ENCODE peak calls at places on chromosomes 1 and 21, in six cellular contexts. D is OCI-LY7, Q is MCF 10A, R is AG04450, S is heart left ventricle, G is GM23338. T is an unnamed sample.

GRCh38 chr1:34272152-34272551 is 95.4 kb downstream of the C1orf94 start:
- DNase-seq in D (no peak), G (no peak), R (no peak), Q (no peak), S (no peak), T (no peak)

GRCh38 chr1:41433501-41433900 is 51.0 kb downstream of the EDN2 start:
- DNase-seq in G (no peak), S (no peak), Q (no peak), D (no peak), R (no peak), T (no peak)

GRCh38 chr21:27171704-27172103 is 204.8 kb upstream of the ADAMTS5 start:
- DNase-seq in R (no peak), D (no peak), Q (peak), G (no peak), S (no peak), T (peak)

GRCh38 chr1:11796036-11796828 is 9.5 kb downstream of the MTHFR start:
- DNase-seq in G (no peak), D (no peak), Q (no peak), R (no peak), S (peak), T (peak)

GRCh38 chr1:205255941-205256780 is 28.4 kb downstream of the TMCC2 start:
- DNase-seq in D (peak), G (peak), R (peak), Q (peak), S (peak), T (peak)

GRCh38 chr1:1081311-1082238 is 7.5 kb upstream of the RNF223 start:
- DNase-seq in D (no peak), Q (no peak), S (peak), R (no peak), G (peak), T (no peak)

GRCh38 chr21:34029724-34030528 is 43.5 kb upstream of the MRPS6 start:
- DNase-seq in R (peak), S (peak), D (peak), Q (peak), G (peak), T (peak)

GRCh38 chr1:207241164-207241934 is 80.1 kb upstream of the CD55 start:
- DNase-seq in S (no peak), Q (peak), G (peak), R (no peak), D (no peak), T (peak)

GRCh38 chr1:43563779-43564616 is 33.3 kb downstream of the PTPRF start:
- DNase-seq in G (peak), S (no peak), R (no peak), Q (no peak), D (no peak), T (peak)

GRCh38 chr1:219778793-219779369 is 149.5 kb downstream of the SLC30A10 start:
- DNase-seq in G (no peak), S (no peak), Q (no peak), R (no peak), D (no peak), T (peak)

GRCh38 chr1:229374485-229374884 is 31.6 kb upstream of the CCSAP start:
- DNase-seq in Q (no peak), S (no peak), G (no peak), R (no peak), D (no peak), T (no peak)

GRCh38 chr1:172473302-172473701 is 29.4 kb upstream of the PIGC start:
- DNase-seq in D (no peak), S (no peak), G (no peak), Q (no peak), R (no peak), T (no peak)

GRCh38 chr1:50658421-50659076 is 235.3 kb upstream of the DMRTA2 start:
- DNase-seq in R (no peak), Q (peak), S (no peak), D (no peak), G (no peak), T (peak)

GRCh38 chr1:59146651-59147358 is 150.1 kb upstream of the FGGY start:
- DNase-seq in R (no peak), G (peak), Q (no peak), D (no peak), S (peak), T (peak)

GRCh38 chr1:222087207-222087920 is 345.5 kb upstream of the DUSP10 start:
- DNase-seq in Q (no peak), G (no peak), R (no peak), S (no peak), D (no peak), T (peak)

GRCh38 chr21:14713109-14713508 is 167.0 kb upstream of the SAMSN1 start:
- DNase-seq in S (no peak), D (no peak), Q (no peak), G (no peak), R (no peak), T (no peak)

GRCh38 chr1:214660900-214661299 is 57.9 kb downstream of the CENPF start:
- DNase-seq in D (no peak), R (peak), G (peak), Q (peak), S (peak), T (peak)

GRCh38 chr1:159953866-159954515 is at the start of gene SLAMF9:
- DNase-seq in R (no peak), S (no peak), Q (peak), D (no peak), G (no peak), T (peak)

GRCh38 chr1:203526572-203526971 is 32.6 kb downstream of the OPTC start:
- DNase-seq in S (no peak), G (no peak), R (no peak), Q (peak), D (no peak), T (peak)

GRCh38 chr1:205075642-205076155 is 8.6 kb downstream of the TMEM81 start:
- DNase-seq in S (no peak), R (no peak), Q (no peak), G (no peak), D (no peak), T (no peak)

GRCh38 chr1:53278294-53278693 is 40.0 kb upstream of the MAGOH start:
- DNase-seq in G (peak), S (peak), R (no peak), Q (peak), D (peak), T (peak)

GRCh38 chr21:46183910-46184624 is at the start of gene SPATC1L:
- DNase-seq in G (peak), S (peak), R (no peak), Q (peak), D (peak), T (peak)

GRCh38 chr1:162327144-162327790 is 49.4 kb downstream of the SPATA46 start:
- DNase-seq in R (no peak), D (no peak), Q (peak), G (no peak), S (no peak), T (no peak)

GRCh38 chr1:82515650-82516049 is 714.9 kb downstream of the ADGRL2 start:
- DNase-seq in R (no peak), G (no peak), Q (peak), D (no peak), S (no peak), T (peak)

GRCh38 chr1:2441746-2442145 is 29.4 kb upstream of the PEX10 start:
- DNase-seq in G (no peak), D (no peak), Q (no peak), S (no peak), R (no peak), T (no peak)

GRCh38 chr1:219858980-219859379 is 69.4 kb downstream of the SLC30A10 start:
- DNase-seq in G (no peak), Q (no peak), R (no peak), D (no peak), S (no peak), T (no peak)

GRCh38 chr1:23632479-23633160 is 59.0 kb upstream of the RPL11 start:
- DNase-seq in Q (no peak), D (no peak), S (no peak), G (no peak), R (no peak), T (no peak)

GRCh38 chr1:183147735-183148134 is 38.3 kb upstream of the LAMC2 start:
- DNase-seq in S (no peak), G (no peak), D (no peak), Q (no peak), R (no peak), T (peak)

GRCh38 chr1:61631436-61631835 is 93.5 kb downstream of the TM2D1 start:
- DNase-seq in S (no peak), R (no peak), D (no peak), Q (no peak), G (no peak), T (no peak)

GRCh38 chr1:191396622-191397021 is 761.6 kb upstream of the RGS18 start:
- DNase-seq in D (no peak), S (no peak), Q (no peak), G (no peak), R (no peak), T (no peak)

GRCh38 chr21:42164064-42164789 is 54.7 kb upstream of the ABCG1 start:
- DNase-seq in D (peak), S (peak), Q (peak), R (no peak), G (peak), T (no peak)

GRCh38 chr21:40765771-40766170 is 81.2 kb downstream of the DSCAM start:
- DNase-seq in D (no peak), Q (no peak), R (no peak), S (no peak), G (no peak), T (no peak)

GRCh38 chr1:17719874-17720273 is 35.3 kb upstream of the ACTL8 start:
- DNase-seq in R (no peak), D (no peak), G (no peak), S (no peak), Q (no peak), T (peak)

GRCh38 chr1:151620286-151620685 is 8.4 kb downstream of the SNX27 start:
- DNase-seq in R (peak), G (no peak), S (no peak), Q (no peak), D (no peak), T (peak)

GRCh38 chr1:89843279-89844121 is 22.7 kb downstream of the LRRC8D start:
- DNase-seq in D (peak), G (peak), S (peak), R (no peak), Q (peak), T (peak)

GRCh38 chr1:153348511-153349362 is at the start of gene PGLYRP4:
- DNase-seq in Q (peak), R (no peak), D (no peak), G (peak), S (no peak), T (no peak)
- TF ChIP-seq CTCF in Q (no peak), R (no peak), D (no peak), G (no peak), S (no peak), T (no peak)

GRCh38 chr1:81330111-81330510 is 470.6 kb upstream of the ADGRL2 start:
- DNase-seq in D (no peak), Q (no peak), G (no peak), S (no peak), R (no peak), T (no peak)
- TF ChIP-seq CTCF in D (no peak), Q (no peak), G (no peak), S (no peak), R (no peak), T (no peak)

GRCh38 chr1:230568008-230568407 is 74.3 kb upstream of the COG2 start:
- DNase-seq in G (peak), Q (peak), R (peak), D (peak), S (no peak), T (peak)
- TF ChIP-seq CTCF in G (peak), Q (peak), R (peak), D (peak), S (no peak), T (peak)

GRCh38 chr1:71049951-71050598 is 2.5 kb upstream of the PTGER3 start:
- DNase-seq in D (peak), G (peak), R (peak), S (no peak), Q (peak), T (peak)
- TF ChIP-seq CTCF in D (peak), G (peak), R (peak), S (peak), Q (peak), T (peak)

DNA sequence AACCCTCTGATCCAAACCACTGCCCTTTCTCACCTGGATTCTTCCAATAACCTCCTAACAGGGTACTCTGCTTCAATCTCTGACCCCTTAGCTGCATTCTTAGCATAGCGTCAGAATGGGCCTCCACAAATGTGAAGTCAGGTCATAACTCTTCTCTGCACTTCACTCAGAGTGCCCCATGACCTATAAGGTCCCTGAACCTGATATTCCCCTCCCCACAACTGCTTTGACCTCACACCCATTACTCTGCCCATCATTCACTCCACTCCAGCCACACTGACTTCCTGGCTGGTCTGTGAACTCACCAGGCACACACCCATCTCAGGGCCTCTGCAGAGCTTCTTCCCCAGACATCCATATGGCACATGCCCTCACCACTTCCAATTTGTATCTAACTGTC is 141.9 kb downstream of the ZNF281 start:
- DNase-seq in G (no peak), S (no peak), D (no peak), Q (no peak), R (no peak), T (no peak)
- TF ChIP-seq CTCF in G (no peak), S (no peak), D (no peak), Q (no peak), R (no peak), T (no peak)

DNA sequence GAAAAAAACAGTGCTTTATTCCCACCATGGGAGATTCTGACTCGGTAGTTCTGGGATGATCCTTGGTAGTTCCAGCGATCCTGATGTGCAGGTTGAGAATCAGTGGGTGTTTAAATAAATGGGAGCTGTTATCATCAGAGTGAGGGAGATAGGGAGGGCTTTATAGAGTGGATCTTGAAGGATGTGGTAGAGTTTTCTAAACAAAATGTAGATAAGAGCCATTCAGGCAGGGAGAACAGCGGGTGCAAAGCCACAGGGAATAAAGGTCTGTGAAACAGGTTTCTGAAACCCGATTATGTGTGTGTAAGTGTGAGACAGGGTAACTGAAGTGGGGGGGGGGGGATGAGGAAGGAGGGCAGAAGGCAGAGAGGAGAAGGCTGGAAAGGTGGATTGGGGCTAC is 75.8 kb upstream of the ADAR start:
- DNase-seq in R (no peak), G (no peak), S (no peak), D (no peak), Q (no peak), T (no peak)
- TF ChIP-seq CTCF in R (no peak), G (no peak), S (no peak), D (no peak), Q (no peak), T (no peak)

GRCh38 chr1:32521165-32521564 is 18.1 kb upstream of the ZBTB8A start:
- DNase-seq in R (no peak), G (peak), D (peak), S (no peak), Q (no peak), T (no peak)
- TF ChIP-seq CTCF in R (no peak), G (no peak), D (peak), S (no peak), Q (no peak), T (no peak)

DNA sequence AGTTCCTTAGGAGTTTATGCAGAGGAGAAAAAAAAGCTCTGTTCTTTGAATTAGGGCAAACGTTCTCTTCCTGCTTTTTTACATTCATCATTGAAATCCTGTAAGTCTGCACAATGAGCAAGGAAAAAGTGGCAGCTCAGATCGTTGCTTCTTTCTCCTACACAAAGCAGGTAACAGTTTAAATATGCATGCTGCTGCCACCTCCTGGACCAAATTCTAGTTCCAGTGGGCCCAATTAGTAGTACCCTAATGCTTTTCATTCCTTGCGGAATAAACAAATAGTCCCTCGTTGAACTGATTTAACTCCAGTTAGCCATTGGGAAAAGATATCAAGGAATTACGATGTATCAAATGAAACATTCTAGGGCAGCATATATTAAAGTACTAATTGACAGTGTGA is 20.1 kb downstream of the YTHDF2 start:
- DNase-seq in R (no peak), D (no peak), S (no peak), G (peak), Q (peak), T (peak)
- TF ChIP-seq CTCF in R (peak), D (peak), S (peak), G (peak), Q (no peak), T (no peak)

GRCh38 chr1:24896176-24896575 is 33.9 kb downstream of the RUNX3 start:
- DNase-seq in G (no peak), S (no peak), D (no peak), Q (no peak), R (no peak), T (no peak)

GRCh38 chr1:24893431-24893830 is 36.6 kb downstream of the RUNX3 start:
- DNase-seq in D (no peak), S (no peak), G (no peak), Q (no peak), R (no peak), T (no peak)

GRCh38 chr1:24892188-24893153 is 37.6 kb downstream of the RUNX3 start:
- DNase-seq in D (no peak), G (no peak), S (no peak), Q (no peak), R (no peak), T (no peak)

GRCh38 chr1:24895511-24895910 is 34.6 kb downstream of the RUNX3 start:
- DNase-seq in S (no peak), D (no peak), Q (no peak), G (no peak), R (no peak), T (no peak)

DNA sequence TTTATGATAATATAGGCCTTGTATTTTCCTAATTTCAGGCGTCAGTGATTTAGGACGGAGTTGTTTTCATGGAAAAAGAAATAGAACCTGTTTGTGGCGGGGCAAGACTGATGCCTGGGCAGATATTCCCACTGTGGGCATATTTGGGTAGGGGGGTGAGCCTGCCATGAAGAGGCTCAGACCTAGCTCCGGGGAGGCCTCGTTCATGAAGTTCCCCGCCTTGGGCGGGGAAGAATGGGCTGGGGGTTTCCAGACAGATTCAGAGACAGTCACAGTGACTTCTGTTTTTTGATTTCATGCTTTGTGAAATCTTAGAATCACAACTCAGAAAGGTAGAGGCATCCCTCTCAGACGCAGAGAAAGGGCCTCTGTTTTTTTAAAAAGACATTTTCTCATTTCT is 36.1 kb downstream of the RUNX3 start:
- DNase-seq in R (no peak), G (no peak), S (no peak), D (no peak), Q (no peak), T (no peak)
- TF ChIP-seq CTCF in R (no peak), G (no peak), S (no peak), D (no peak), Q (no peak), T (no peak)